ENCODE peak calls at places on chromosomes 2 and 18, in seven cellular contexts. Z is astrocyte; D is testis; H is nephron progenitor cell; R is dorsolateral prefrontal cortex; U is GM10248; X is activated CD8-positive, alpha-beta T cell treated with anti-CD3 and anti-CD28 coated beads for 36 hours. C is an unnamed sample.
A peak's percentile ranks its signal among the peaks of the same experiment; 100 is the strongest.

GRCh38 chr2:225466891-225467604 is 67.5 kb downstream of the NYAP2 start:
- DNase-seq in Z (no peak), D (no peak), H (no peak), R (no peak), U (no peak), X (no peak), C (no peak)

GRCh38 chr2:21194828-21195227 is 71.1 kb downstream of the TDRD15 start:
- DNase-seq in Z (no peak), D (peak; percentile 68), H (no peak), R (no peak), U (no peak), X (no peak), C (no peak)

GRCh38 chr2:237062585-237062984 is 23.1 kb upstream of the COPS8 start:
- DNase-seq in Z (peak; percentile 30), D (no peak), H (no peak), R (no peak), U (no peak), X (no peak), C (no peak)

GRCh38 chr2:227164745-227165350 is 424 bp downstream of the COL4A3 start:
- DNase-seq in Z (no peak), D (no peak), H (peak; percentile 27), R (no peak), U (peak; percentile 31), X (peak; percentile 56), C (peak; percentile 60)

GRCh38 chr2:40113997-40114396 is 334.9 kb upstream of the THUMPD2 start:
- DNase-seq in Z (no peak), D (no peak), H (no peak), R (no peak), U (no peak), X (no peak), C (no peak)

GRCh38 chr2:102106133-102106556 is 36.4 kb upstream of the IL1R1 start:
- DNase-seq in Z (peak; percentile 84), D (no peak), H (no peak), R (no peak), U (no peak), X (no peak), C (no peak)

GRCh38 chr2:63780483-63781155 is 61.1 kb upstream of the UGP2 start:
- DNase-seq in Z (peak; percentile 23), D (no peak), H (no peak), R (no peak), U (no peak), X (no peak), C (no peak)

GRCh38 chr2:85665264-85665937 is 2.6 kb downstream of the SFTPB start:
- DNase-seq in Z (no peak), D (no peak), H (no peak), R (no peak), U (no peak), X (no peak), C (no peak)

GRCh38 chr18:8835556-8835955 is 130.2 kb downstream of the MTCL1 start:
- DNase-seq in Z (peak; percentile 57), D (no peak), H (no peak), R (no peak), U (no peak), X (no peak), C (no peak)

GRCh38 chr18:23225518-23225917 is 90.2 kb downstream of the CABLES1 start:
- DNase-seq in Z (peak; percentile 98), D (no peak), H (no peak), R (no peak), U (no peak), X (no peak), C (no peak)

GRCh38 chr2:236748385-236748784 is 178.8 kb downstream of the ACKR3 start:
- DNase-seq in Z (no peak), D (no peak), H (no peak), R (no peak), U (no peak), X (no peak), C (no peak)

GRCh38 chr2:145091967-145092366 is 572.0 kb upstream of the ZEB2 start:
- DNase-seq in Z (peak; percentile 80), D (no peak), H (no peak), R (no peak), U (no peak), X (no peak), C (no peak)

GRCh38 chr2:28119631-28120030 is 229.1 kb downstream of the BABAM2 start:
- DNase-seq in Z (no peak), D (no peak), H (no peak), R (no peak), U (no peak), X (no peak), C (no peak)

GRCh38 chr18:59478591-59478990 is 119.5 kb upstream of the LMAN1 start:
- DNase-seq in Z (peak; percentile 23), D (no peak), H (no peak), R (no peak), U (no peak), X (no peak), C (no peak)

GRCh38 chr18:48673456-48674197 is 134.8 kb downstream of the CTIF start:
- DNase-seq in Z (no peak), D (peak; percentile 9), H (no peak), R (peak; percentile 19), U (no peak), X (no peak), C (no peak)

GRCh38 chr2:78077637-78078036 is 555.5 kb upstream of the LRRTM4 start:
- DNase-seq in Z (no peak), D (no peak), H (no peak), R (no peak), U (no peak), X (no peak), C (no peak)

GRCh38 chr2:218282173-218282991 is 9.9 kb downstream of the TMBIM1 start:
- DNase-seq in Z (peak; percentile 64), D (no peak), H (no peak), R (peak; percentile 66), U (no peak), X (no peak), C (no peak)

GRCh38 chr2:64832926-64833325 is 156.3 kb upstream of the SLC1A4 start:
- DNase-seq in Z (no peak), D (no peak), H (no peak), R (no peak), U (no peak), X (no peak), C (no peak)

GRCh38 chr2:125745514-125745913 is 910.4 kb upstream of the GYPC start:
- DNase-seq in Z (no peak), D (peak; percentile 73), H (peak; percentile 35), R (no peak), U (no peak), X (no peak), C (no peak)

GRCh38 chr2:72940786-72941185 is 23.5 kb downstream of the EMX1 start:
- DNase-seq in Z (peak; percentile 45), D (no peak), H (peak; percentile 59), R (no peak), U (no peak), X (no peak), C (no peak)

GRCh38 chr2:215918901-215919585 is 94.3 kb downstream of the MREG start:
- DNase-seq in Z (no peak), D (no peak), H (no peak), R (no peak), U (no peak), X (no peak), C (no peak)

GRCh38 chr2:174634130-174635014 is 36.8 kb upstream of the WIPF1 start:
- DNase-seq in Z (no peak), D (no peak), H (no peak), R (no peak), U (peak; percentile 49), X (peak; percentile 77), C (peak; percentile 53)

GRCh38 chr2:66836851-66837250 is 401.9 kb downstream of the MEIS1 start:
- DNase-seq in Z (no peak), D (no peak), H (no peak), R (no peak), U (no peak), X (no peak), C (no peak)

GRCh38 chr2:159035790-159036411 is 67.5 kb downstream of the TANC1 start:
- DNase-seq in Z (peak; percentile 85), D (no peak), H (no peak), R (no peak), U (peak; percentile 19), X (peak; percentile 55), C (no peak)

GRCh38 chr2:128552141-128552805 is 233.6 kb upstream of the HS6ST1 start:
- DNase-seq in Z (no peak), D (peak; percentile 53), H (no peak), R (no peak), U (no peak), X (no peak), C (no peak)

GRCh38 chr2:151802315-151802714 is 25.9 kb downstream of the ARL5A start:
- DNase-seq in Z (no peak), D (no peak), H (no peak), R (no peak), U (no peak), X (no peak), C (no peak)
- TF ChIP-seq CTCF in Z (no peak), D (no peak), H (no peak), R (no peak), U (no peak), X (no peak), C (no peak)

GRCh38 chr2:68650645-68651044 is 7.3 kb downstream of the PROKR1 start:
- DNase-seq in Z (no peak), D (no peak), H (no peak), R (no peak), U (no peak), X (no peak), C (no peak)

GRCh38 chr2:68645523-68645922 is 2.1 kb downstream of the PROKR1 start:
- DNase-seq in Z (peak; percentile 6), D (no peak), H (no peak), R (no peak), U (no peak), X (peak; percentile 38), C (no peak)

GRCh38 chr2:68643874-68644485 is 601 bp downstream of the PROKR1 start:
- DNase-seq in Z (no peak), D (no peak), H (peak; percentile 8), R (no peak), U (no peak), X (no peak), C (no peak)

GRCh38 chr2:68643011-68643873 is at the start of gene PROKR1:
- DNase-seq in Z (peak; percentile 5), D (peak; percentile 22), H (peak; percentile 79), R (no peak), U (no peak), X (peak; percentile 18), C (no peak)

GRCh38 chr2:68646303-68646702 is 2.9 kb downstream of the PROKR1 start:
- DNase-seq in Z (no peak), D (no peak), H (no peak), R (no peak), U (no peak), X (no peak), C (no peak)
- TF ChIP-seq CTCF in Z (no peak), D (no peak), H (no peak), R (no peak), U (peak; percentile 25), X (no peak), C (no peak)

GRCh38 chr18:46856975-46857374 is 60.3 kb downstream of the PIAS2 start:
- DNase-seq in Z (no peak), D (no peak), H (no peak), R (no peak), U (peak; percentile 16), X (no peak), C (no peak)
- TF ChIP-seq CTCF in Z (no peak), D (no peak), H (no peak), R (peak; percentile 62), U (no peak), X (no peak), C (no peak)

DNA sequence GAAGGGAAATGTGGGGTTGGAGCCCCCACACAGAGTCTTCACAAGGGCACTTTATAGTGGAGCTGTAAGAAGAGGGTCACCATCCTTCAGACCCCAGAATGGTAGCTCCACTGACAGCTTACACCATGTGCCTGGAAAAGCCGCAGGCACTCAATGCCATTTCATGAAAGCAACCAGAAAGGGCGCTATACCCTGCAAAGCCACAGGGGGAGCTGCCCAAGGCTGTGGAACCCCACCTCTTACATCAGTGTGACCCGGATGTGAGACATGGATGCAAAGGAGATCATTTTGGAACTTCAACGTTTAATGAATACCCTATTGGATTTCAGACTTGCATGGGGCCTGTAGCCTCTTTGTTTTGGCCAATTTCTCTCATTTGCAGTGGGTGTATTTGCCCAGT is 694.7 kb downstream of the CBLN2 start:
- DNase-seq in Z (no peak), D (no peak), H (peak; percentile 4), R (no peak), U (no peak), X (peak; percentile 4), C (no peak)
- TF ChIP-seq CTCF in Z (no peak), D (no peak), H (no peak), R (no peak), U (no peak), X (no peak), C (no peak)